ENCODE peak calls at places on chromosomes 5 and 9, in ten cellular contexts. F is psoas muscle, S is tibial nerve, M is SK-N-SH, T is esophagus squamous epithelium, I is astrocyte, B is WERI-Rb-1, N is cardiac muscle cell, U is bronchial epithelial cell, G is lower lobe of right lung. H is an unnamed sample. For H3K27me3, the result is how much of the 10 kb centered on the place peaks cover.

GRCh38 chr5:92962752-92963151 is 618.3 kb downstream of the NR2F1-AS1 start:
- DNase-seq in F (no peak), S (no peak), M (peak), T (no peak), I (no peak), B (no peak), N (peak), U (no peak), G (no peak), H (no peak)

GRCh38 chr9:97851450-97851883 is 1.6 kb upstream of the FOXE1 start:
- DNase-seq in F (no peak), S (no peak), M (no peak), T (no peak), I (no peak), B (no peak), N (no peak), U (no peak), G (no peak), H (no peak)

GRCh38 chr5:9712506-9713285 is 82.5 kb upstream of the TAS2R1 start:
- DNase-seq in F (no peak), S (no peak), M (no peak), T (no peak), I (peak), B (no peak), N (no peak), U (peak), G (no peak), H (peak)

GRCh38 chr9:116860509-116861120 is 173.5 kb downstream of the TRIM32 start:
- DNase-seq in F (peak), S (peak), M (peak), T (no peak), I (peak), B (peak), N (peak), U (peak), G (peak), H (peak)

GRCh38 chr9:120299785-120300184 is 280.2 kb downstream of the CDK5RAP2 start:
- DNase-seq in F (no peak), S (no peak), M (no peak), T (no peak), I (no peak), B (peak), N (no peak), U (no peak), G (no peak), H (no peak)

GRCh38 chr9:114140850-114141249 is 14.5 kb upstream of the COL27A1 start:
- DNase-seq in F (no peak), S (no peak), M (no peak), T (no peak), I (no peak), B (no peak), N (no peak), U (no peak), G (no peak), H (no peak)

GRCh38 chr9:24413651-24414050 is 132.0 kb downstream of the IZUMO3 start:
- DNase-seq in F (no peak), S (no peak), M (no peak), T (no peak), I (peak), B (no peak), N (no peak), U (peak), G (no peak), H (no peak)

GRCh38 chr9:137037483-137037882 is 5.6 kb upstream of the FUT7 start:
- DNase-seq in F (no peak), S (no peak), M (no peak), T (no peak), I (no peak), B (no peak), N (no peak), U (no peak), G (no peak), H (no peak)

GRCh38 chr9:117919594-117919993 is 215.4 kb downstream of the TLR4 start:
- DNase-seq in F (no peak), S (no peak), M (peak), T (no peak), I (no peak), B (peak), N (no peak), U (no peak), G (no peak), H (no peak)

GRCh38 chr5:1887400-1888360 is 5.0 kb upstream of the IRX4 start:
- DNase-seq in F (peak), S (no peak), M (no peak), T (no peak), I (no peak), B (no peak), N (peak), U (no peak), G (peak), H (no peak)

GRCh38 chr5:55191165-55191564 is 18.2 kb upstream of the CDC20B start:
- DNase-seq in F (no peak), S (no peak), M (no peak), T (no peak), I (no peak), B (no peak), N (no peak), U (peak), G (no peak), H (no peak)

GRCh38 chr5:92594031-92594430 is 987.0 kb downstream of the NR2F1-AS1 start:
- DNase-seq in F (no peak), S (no peak), M (no peak), T (no peak), I (no peak), B (no peak), N (no peak), U (no peak), G (no peak), H (no peak)

GRCh38 chr5:64505769-64506566 is at the start of gene RGS7BP:
- DNase-seq in F (peak), S (no peak), M (peak), T (no peak), I (peak), B (peak), N (peak), U (peak), G (peak), H (peak)

GRCh38 chr5:58456486-58456885 is 3.4 kb downstream of the PLK2 start:
- DNase-seq in F (no peak), S (no peak), M (no peak), T (no peak), I (no peak), B (no peak), N (no peak), U (no peak), G (no peak), H (no peak)
- TF ChIP-seq CTCF in F (no peak), S (no peak), M (no peak), T (no peak), I (no peak), B (no peak), N (no peak), U (no peak), G (no peak), H (no peak)

GRCh38 chr9:98940278-98940677 is 3.4 kb upstream of the COL15A1 start:
- DNase-seq in F (no peak), S (no peak), M (no peak), T (no peak), I (no peak), B (no peak), N (no peak), U (no peak), G (no peak), H (no peak)
- H3K27me3 ChIP-seq in F (under half), S (under half), M (under half), T (under half), I (half or more), B (half or more), N (half or more), U (under half), G (under half), H (under half)

GRCh38 chr5:174734571-174735497 is 10.5 kb downstream of the MSX2 start:
- DNase-seq in F (no peak), S (no peak), M (peak), T (no peak), I (no peak), B (no peak), N (no peak), U (no peak), G (no peak), H (no peak)

GRCh38 chr5:174736351-174736721 is 12.0 kb downstream of the MSX2 start:
- DNase-seq in F (no peak), S (no peak), M (no peak), T (no peak), I (peak), B (no peak), N (no peak), U (peak), G (no peak), H (peak)

GRCh38 chr5:174736777-174737176 is 12.4 kb downstream of the MSX2 start:
- DNase-seq in F (no peak), S (no peak), M (no peak), T (no peak), I (no peak), B (no peak), N (no peak), U (no peak), G (no peak), H (no peak)

GRCh38 chr5:174737335-174737734 is 13.0 kb downstream of the MSX2 start:
- DNase-seq in F (no peak), S (no peak), M (no peak), T (no peak), I (peak), B (no peak), N (no peak), U (no peak), G (no peak), H (no peak)

GRCh38 chr5:174735498-174736350 is 11.3 kb downstream of the MSX2 start:
- DNase-seq in F (no peak), S (no peak), M (peak), T (no peak), I (peak), B (no peak), N (peak), U (peak), G (no peak), H (no peak)
- H3K4me3 ChIP-seq in F (peak), S (no peak), M (peak), T (no peak), I (peak), B (no peak), N (peak), U (no peak), G (no peak), H (no peak)

DNA sequence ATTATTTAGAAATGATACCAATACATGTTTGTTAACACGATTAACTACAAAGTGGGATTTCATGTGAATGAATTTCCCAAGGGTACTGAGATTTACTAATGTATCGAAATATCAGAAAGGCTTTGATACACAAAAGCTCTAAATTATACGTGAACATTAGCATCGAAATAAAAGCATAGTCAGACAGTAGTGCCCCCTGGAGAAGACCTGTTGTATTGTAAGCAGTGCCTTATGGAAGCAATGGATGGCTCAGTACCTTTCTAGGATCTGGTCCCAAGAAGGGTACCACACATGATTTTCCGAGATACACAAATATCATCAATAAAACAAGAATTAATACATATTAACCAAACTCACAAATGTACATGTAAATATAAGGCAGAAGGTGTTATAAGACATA is 153.8 kb downstream of the CDH12 start:
- DNase-seq in F (no peak), S (no peak), M (peak), T (no peak), I (no peak), B (no peak), N (no peak), U (no peak), G (no peak), H (no peak)
- TF ChIP-seq CTCF in F (no peak), S (no peak), M (peak), T (no peak), I (no peak), B (peak), N (no peak), U (no peak), G (no peak), H (no peak)